ENCODE peak calls at places on chromosomes 5 and 9, in four cellular contexts. K, Y, R and I are unnamed samples.

GRCh38 chr9:89168901-89169813 is 9.5 kb downstream of the SHC3 start:
- DNase-seq in K (no peak), Y (no peak), R (no peak), I (no peak)

GRCh38 chr5:27450607-27451006 is 412.2 kb upstream of the CDH9 start:
- DNase-seq in K (peak; percentile 5), Y (no peak), R (no peak), I (no peak)

GRCh38 chr5:147554285-147554817 is 44.5 kb upstream of the DPYSL3 start:
- DNase-seq in K (no peak), Y (no peak), R (no peak), I (peak; percentile 41)

GRCh38 chr9:122265265-122265900 is 701 bp downstream of the MRRF start:
- DNase-seq in K (peak; percentile 65), Y (peak; percentile 18), R (no peak), I (no peak)

GRCh38 chr5:68007446-68007845 is 208.1 kb upstream of the PIK3R1 start:
- DNase-seq in K (no peak), Y (no peak), R (no peak), I (no peak)

GRCh38 chr5:109410389-109411174 is 808 bp upstream of the PJA2 start:
- DNase-seq in K (peak; percentile 83), Y (peak; percentile 43), R (no peak), I (peak; percentile 48)

GRCh38 chr5:32076699-32077695 is 97.1 kb downstream of the GOLPH3 start:
- DNase-seq in K (peak; percentile 62), Y (peak; percentile 34), R (peak; percentile 38), I (peak; percentile 61)

GRCh38 chr5:109805882-109806281 is 116.2 kb downstream of the MAN2A1 start:
- DNase-seq in K (no peak), Y (no peak), R (no peak), I (no peak)

GRCh38 chr9:68913054-68913453 is 100.9 kb downstream of the PRKACG start:
- DNase-seq in K (no peak), Y (no peak), R (no peak), I (no peak)

GRCh38 chr5:87784869-87785268 is 372.1 kb upstream of the CCNH start:
- DNase-seq in K (no peak), Y (no peak), R (no peak), I (no peak)

GRCh38 chr9:104107799-104108198 is 13.7 kb downstream of the SMC2 start:
- DNase-seq in K (no peak), Y (no peak), R (no peak), I (no peak)

GRCh38 chr9:36064448-36065037 is 27.8 kb downstream of the RECK start:
- DNase-seq in K (no peak), Y (no peak), R (no peak), I (no peak)

GRCh38 chr5:110969502-110969901 is 102.0 kb upstream of the TSLP start:
- DNase-seq in K (no peak), Y (no peak), R (no peak), I (no peak)

GRCh38 chr5:170491479-170491878 is 12.3 kb upstream of the KCNIP1 start:
- DNase-seq in K (no peak), Y (no peak), R (no peak), I (no peak)
- TF ChIP-seq REST in K (no peak), Y (no peak), R (no peak), I (peak; percentile 62)

GRCh38 chr9:37117956-37118355 is 2.4 kb upstream of the ZCCHC7 start:
- DNase-seq in K (no peak), Y (no peak), R (no peak), I (no peak)

GRCh38 chr9:37121881-37122280 is 1.5 kb downstream of the ZCCHC7 start:
- DNase-seq in K (no peak), Y (no peak), R (no peak), I (no peak)

GRCh38 chr9:37119360-37119759 is 1.0 kb upstream of the ZCCHC7 start:
- DNase-seq in K (no peak), Y (no peak), R (no peak), I (no peak)

GRCh38 chr9:37119907-37120839 is at the start of gene ZCCHC7:
- DNase-seq in K (peak; percentile 97), Y (peak; percentile 86), R (peak; percentile 91), I (peak; percentile 97)
- TF ChIP-seq REST in K (no peak), Y (no peak), R (no peak), I (peak; percentile 49)

GRCh38 chr9:117763314-117763713 is 59.1 kb downstream of the TLR4 start:
- DNase-seq in K (no peak), Y (no peak), R (no peak), I (no peak)
- TF ChIP-seq REST in K (no peak), Y (no peak), R (no peak), I (no peak)

DNA sequence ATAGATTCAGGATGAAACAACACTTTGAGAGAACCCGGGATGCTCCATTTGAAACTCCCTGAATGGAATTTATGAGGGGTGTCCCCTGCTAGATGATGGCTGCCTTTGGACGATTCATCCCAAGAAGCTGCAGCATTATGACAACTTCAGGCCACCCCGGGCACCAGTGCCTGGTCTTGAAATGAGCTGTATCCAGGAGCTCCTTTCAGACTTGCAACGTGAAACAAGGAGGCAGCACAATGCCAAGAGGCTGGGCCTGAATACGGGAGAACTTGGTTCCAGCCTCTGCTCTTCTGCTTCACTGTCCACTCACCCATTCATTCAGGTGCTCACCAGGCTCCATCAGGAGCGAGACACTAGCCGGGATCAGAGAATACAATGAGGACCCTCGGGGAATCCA is 78.3 kb downstream of the STK10 start:
- DNase-seq in K (no peak), Y (no peak), R (no peak), I (no peak)
- TF ChIP-seq REST in K (no peak), Y (no peak), R (no peak), I (no peak)

DNA sequence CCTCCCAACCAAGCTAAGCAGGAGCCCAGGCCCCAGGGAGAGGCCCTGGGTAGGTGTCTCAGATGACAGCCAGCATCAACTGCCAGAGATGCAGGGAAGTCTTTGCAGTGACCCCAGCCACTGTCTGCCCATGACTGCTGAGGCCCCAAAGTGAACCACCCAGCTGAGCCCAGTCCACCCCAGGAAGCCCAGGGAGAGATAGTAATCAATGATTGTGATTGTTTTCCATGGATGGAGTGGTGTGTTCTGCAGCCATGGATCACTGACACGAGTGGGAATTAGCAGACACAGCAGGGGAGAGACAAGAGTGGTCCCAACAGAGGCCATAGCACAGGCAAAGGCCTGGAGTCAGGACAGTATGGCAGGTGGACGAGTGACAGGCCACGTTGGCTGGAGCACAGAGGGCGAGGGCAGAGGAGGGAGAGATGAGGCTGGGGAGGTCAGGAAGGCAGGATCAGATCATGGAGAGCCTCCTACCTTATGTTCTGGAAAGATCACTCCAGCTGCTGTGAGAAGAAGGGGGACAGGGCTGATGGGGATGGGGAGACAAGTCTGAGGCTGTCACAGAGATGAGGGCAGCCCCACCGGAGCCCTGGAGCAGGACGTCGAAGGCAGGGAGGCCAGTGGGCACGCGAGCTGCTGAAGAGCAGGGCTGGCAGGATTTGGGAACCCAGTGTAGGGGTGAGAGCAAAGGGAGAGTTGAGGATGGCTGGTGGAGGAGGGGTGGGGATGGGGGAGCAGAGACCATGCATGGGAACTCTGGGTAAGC is 14.5 kb downstream of the ABO start:
- DNase-seq in K (no peak), Y (no peak), R (no peak), I (no peak)
- TF ChIP-seq REST in K (no peak), Y (no peak), R (no peak), I (no peak)

GRCh38 chr9:83708515-83709158 is 879 bp upstream of the UBQLN1 start:
- DNase-seq in K (peak; percentile 70), Y (peak; percentile 40), R (no peak), I (peak; percentile 75)
- TF ChIP-seq REST in K (no peak), Y (no peak), R (no peak), I (no peak)

DNA sequence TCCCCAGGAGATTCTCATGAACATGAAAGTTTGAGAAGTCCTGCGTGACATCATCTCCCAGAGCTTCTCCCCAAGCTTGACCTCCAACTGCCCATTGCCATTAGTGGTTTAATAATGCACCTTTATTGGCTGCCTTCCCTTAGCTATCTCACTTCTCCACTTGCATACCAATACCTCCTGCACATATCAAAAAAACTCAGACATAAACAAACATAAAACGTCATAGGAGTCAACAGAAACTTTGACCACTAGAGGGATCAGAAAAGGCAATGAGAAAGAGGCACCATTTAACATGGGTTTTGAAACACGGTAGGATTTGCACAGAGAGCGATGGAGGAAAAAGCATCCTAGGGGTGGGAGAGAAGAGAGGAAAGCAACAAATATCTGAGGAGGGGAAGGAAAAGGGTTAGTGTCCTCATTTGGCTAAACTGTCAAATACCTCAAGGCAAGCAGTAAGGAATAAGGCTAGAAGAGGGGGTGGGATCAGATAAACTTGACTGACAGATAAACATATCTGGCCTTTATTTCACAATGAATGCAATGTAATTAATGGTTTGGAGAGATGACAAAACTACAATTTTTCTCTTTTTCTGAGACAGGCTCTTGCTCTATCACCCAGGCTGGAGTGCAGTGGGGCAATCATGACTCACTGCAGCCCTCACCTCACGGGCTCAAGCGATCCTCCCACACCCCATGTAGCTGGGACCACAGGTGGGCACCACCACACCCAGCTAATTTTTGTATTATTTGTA is 27.0 kb downstream of the GNAQ start:
- DNase-seq in K (peak; percentile 61), Y (peak; percentile 2), R (no peak), I (no peak)
- TF ChIP-seq REST in K (no peak), Y (no peak), R (no peak), I (no peak)

GRCh38 chr5:60944904-60945759 is at the start of the genes ERCC8 and NDUFAF2:
- DNase-seq in K (peak; percentile 92), Y (peak; percentile 84), R (peak; percentile 82), I (peak; percentile 96)

GRCh38 chr5:60948738-60949137 is 3.7 kb downstream of the NDUFAF2 start:
- DNase-seq in K (no peak), Y (no peak), R (no peak), I (no peak)

GRCh38 chr5:60943624-60944023 is 1.2 kb downstream of the ERCC8 start:
- DNase-seq in K (no peak), Y (no peak), R (no peak), I (no peak)

DNA sequence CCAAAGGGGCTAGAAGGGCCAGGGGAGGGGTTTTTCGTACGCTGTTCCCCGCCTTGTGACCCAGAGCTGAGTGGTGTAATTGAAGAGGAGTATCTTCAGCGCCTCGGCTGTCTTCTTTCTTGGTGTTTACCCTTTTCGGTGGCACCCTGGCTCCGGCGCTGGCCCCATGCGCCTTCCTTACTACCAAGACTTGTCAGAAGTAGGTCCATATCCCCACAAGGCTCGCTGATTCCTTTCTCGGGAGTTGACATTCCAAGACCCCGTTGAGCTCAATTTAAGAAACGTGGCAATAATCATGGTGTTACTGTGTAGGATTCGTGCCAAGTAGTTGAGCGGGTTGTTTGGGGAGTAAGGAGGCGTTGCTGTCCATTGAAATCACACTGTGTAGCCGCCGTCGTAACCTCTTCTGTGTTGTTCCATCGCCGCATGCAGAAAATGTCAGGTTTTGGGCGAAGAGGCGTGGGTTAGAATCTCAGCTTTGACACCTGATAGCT is 802 bp downstream of the NDUFAF2 start:
- DNase-seq in K (peak; percentile 32), Y (no peak), R (no peak), I (peak; percentile 30)
- TF ChIP-seq REST in K (no peak), Y (no peak), R (no peak), I (no peak)